ENCODE peak calls at places on chromosomes 1 and 21, in seven cellular contexts. W, P, N, J, S, O and F are unnamed samples.

GRCh38 chr1:28246427-28246832 is 10.5 kb downstream of the ATP5IF1 start:
- DNase-seq in S (peak; percentile 85), J (peak; percentile 47), W (no peak), O (no peak), P (no peak), N (no peak), F (no peak)

GRCh38 chr1:240136402-240136801 is 44.7 kb downstream of the FMN2 start:
- DNase-seq in P (no peak), W (no peak), S (no peak), N (no peak), J (peak; percentile 23), O (no peak), F (no peak)

GRCh38 chr21:37562920-37563640 is 196.5 kb downstream of the DYRK1A start:
- DNase-seq in W (no peak), O (no peak), P (no peak), J (no peak), S (peak; percentile 13), N (no peak), F (no peak)

GRCh38 chr21:35904995-35905972 is 155.0 kb downstream of the SETD4 start:
- DNase-seq in W (no peak), O (no peak), N (no peak), P (no peak), J (no peak), S (no peak), F (no peak)

GRCh38 chr1:151012684-151013471 is 4.6 kb downstream of the PRUNE1 start:
- DNase-seq in N (no peak), S (no peak), P (no peak), J (no peak), O (no peak), W (no peak), F (no peak)

GRCh38 chr1:43541721-43542401 is 11.2 kb downstream of the PTPRF start:
- DNase-seq in S (no peak), J (no peak), P (no peak), N (no peak), O (no peak), W (no peak), F (no peak)

GRCh38 chr1:94142022-94142421 is 21.1 kb upstream of the ABCA4 start:
- DNase-seq in N (no peak), S (no peak), J (peak; percentile 63), O (no peak), W (no peak), P (no peak), F (no peak)

GRCh38 chr1:99544328-99544727 is 101.6 kb upstream of the PALMD start:
- DNase-seq in P (no peak), S (no peak), N (no peak), O (no peak), W (peak; percentile 50), J (peak; percentile 79), F (no peak)

GRCh38 chr1:181743878-181744312 is 260.6 kb downstream of the CACNA1E start:
- DNase-seq in J (no peak), P (no peak), W (no peak), N (no peak), S (no peak), O (no peak), F (no peak)

GRCh38 chr1:156053770-156054499 is at the start of gene UBQLN4:
- DNase-seq in N (peak; percentile 90), O (peak; percentile 87), S (peak; percentile 63), W (peak; percentile 88), J (peak; percentile 81), P (peak; percentile 91), F (peak; percentile 93)

GRCh38 chr1:244199883-244200282 is 148.8 kb downstream of the ZBTB18 start:
- DNase-seq in N (no peak), P (no peak), W (no peak), J (no peak), S (no peak), O (no peak), F (no peak)

GRCh38 chr1:210385228-210385627 is 56.5 kb downstream of the HHAT start:
- DNase-seq in W (no peak), J (no peak), N (peak; percentile 14), S (no peak), P (no peak), O (no peak), F (no peak)

GRCh38 chr1:203858055-203858454 is 3.3 kb upstream of the SNRPE start:
- DNase-seq in S (peak; percentile 33), P (no peak), W (peak; percentile 34), O (no peak), N (no peak), J (peak; percentile 90), F (peak; percentile 34)

GRCh38 chr1:38589036-38589435 is 270.5 kb downstream of the RRAGC start:
- DNase-seq in S (no peak), O (no peak), W (no peak), J (no peak), P (no peak), N (no peak), F (no peak)

GRCh38 chr1:202821467-202821866 is 10.7 kb downstream of the PCAT6 start:
- DNase-seq in O (no peak), N (no peak), S (peak; percentile 58), J (peak; percentile 58), P (no peak), W (peak; percentile 26), F (peak; percentile 66)

GRCh38 chr1:211606327-211606913 is 27.5 kb upstream of the SLC30A1 start:
- DNase-seq in O (no peak), P (no peak), J (no peak), S (peak; percentile 48), W (no peak), N (no peak), F (no peak)

GRCh38 chr1:27032119-27032461 is 19.4 kb upstream of the TENT5B start:
- DNase-seq in P (no peak), O (no peak), N (no peak), W (no peak), J (no peak), S (no peak), F (no peak)

GRCh38 chr1:201845331-201846083 is 16.6 kb downstream of the IPO9 start:
- DNase-seq in W (peak; percentile 32), N (no peak), O (no peak), P (no peak), S (no peak), J (peak; percentile 79), F (no peak)

GRCh38 chr1:51697160-51697559 is 80.3 kb downstream of the OSBPL9 start:
- DNase-seq in N (no peak), S (no peak), O (no peak), W (no peak), P (no peak), J (no peak), F (no peak)

GRCh38 chr1:43284065-43284464 is 1.3 kb downstream of the C1orf210 start:
- DNase-seq in P (no peak), W (no peak), O (no peak), N (no peak), J (no peak), S (no peak), F (no peak)

GRCh38 chr1:33185541-33185940 is 3.7 kb upstream of the TRIM62 start:
- DNase-seq in W (no peak), P (no peak), O (no peak), S (no peak), J (no peak), N (no peak), F (no peak)

GRCh38 chr1:97621955-97622354 is 298.9 kb downstream of the DPYD start:
- DNase-seq in J (peak; percentile 18), P (no peak), W (no peak), N (no peak), O (no peak), S (no peak), F (no peak)

GRCh38 chr1:244749230-244750016 is 86.0 kb upstream of the COX20 start:
- DNase-seq in N (no peak), W (no peak), S (no peak), P (no peak), J (no peak), O (no peak), F (no peak)

GRCh38 chr1:76144233-76144632 is 69.7 kb downstream of the ST6GALNAC3 start:
- DNase-seq in S (no peak), J (no peak), O (no peak), P (no peak), N (no peak), W (peak; percentile 30), F (no peak)

GRCh38 chr1:20903452-20903851 is 116.3 kb upstream of the HP1BP3 start:
- DNase-seq in O (no peak), W (peak; percentile 26), N (no peak), J (no peak), P (no peak), S (no peak), F (peak; percentile 39)

GRCh38 chr1:15343099-15343498 is 66.6 kb upstream of the EFHD2 start:
- DNase-seq in O (no peak), W (no peak), N (no peak), J (no peak), P (no peak), S (no peak), F (no peak)

GRCh38 chr1:65002156-65002507 is 35.8 kb upstream of the JAK1 start:
- DNase-seq in J (no peak), S (no peak), N (peak; percentile 37), W (no peak), P (no peak), O (no peak), F (no peak)

DNA sequence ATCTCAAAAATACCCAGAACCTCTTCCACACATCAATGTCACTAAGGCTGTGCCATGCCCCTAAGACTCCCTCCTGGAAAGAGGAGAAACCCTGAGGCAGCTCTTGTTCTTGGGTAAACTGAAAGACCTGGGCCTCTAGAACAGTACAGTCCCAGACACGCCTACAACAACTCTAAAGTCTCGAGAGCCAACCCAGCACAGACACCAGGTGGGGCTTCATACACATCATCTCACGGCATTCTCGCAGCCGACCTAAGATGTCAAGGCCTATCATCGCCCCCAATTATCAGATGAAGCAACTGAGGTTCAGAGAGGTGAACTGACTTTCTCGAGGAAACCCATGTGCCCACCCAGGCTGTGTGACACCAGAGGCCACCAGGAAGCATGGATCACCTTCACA is 70.6 kb downstream of the MRPL37 start:
- DNase-seq in W (no peak), S (no peak), P (no peak), O (no peak), N (no peak), J (no peak), F (no peak)
- H2BK120ac ChIP-seq in W (no peak overlapping the region), S (no peak overlapping the region), P (no peak overlapping the region), O (no peak overlapping the region), N (no peak overlapping the region), J (no peak overlapping the region), F (no peak overlapping the region)

GRCh38 chr1:162229534-162229933 is 147.1 kb downstream of the SPATA46 start:
- DNase-seq in W (no peak), J (no peak), P (no peak), N (no peak), O (no peak), S (no peak), F (no peak)
- H3K4me1 ChIP-seq in W (peaks cover 3% of the 10 kb centered on the region), J (no peaks in the 10 kb centered on the region), P (no peaks in the 10 kb centered on the region), N (peaks cover 3% of the 10 kb centered on the region), O (peaks cover 14% of the 10 kb centered on the region), S (peaks cover 3% of the 10 kb centered on the region), F (peaks cover 2% of the 10 kb centered on the region)

DNA sequence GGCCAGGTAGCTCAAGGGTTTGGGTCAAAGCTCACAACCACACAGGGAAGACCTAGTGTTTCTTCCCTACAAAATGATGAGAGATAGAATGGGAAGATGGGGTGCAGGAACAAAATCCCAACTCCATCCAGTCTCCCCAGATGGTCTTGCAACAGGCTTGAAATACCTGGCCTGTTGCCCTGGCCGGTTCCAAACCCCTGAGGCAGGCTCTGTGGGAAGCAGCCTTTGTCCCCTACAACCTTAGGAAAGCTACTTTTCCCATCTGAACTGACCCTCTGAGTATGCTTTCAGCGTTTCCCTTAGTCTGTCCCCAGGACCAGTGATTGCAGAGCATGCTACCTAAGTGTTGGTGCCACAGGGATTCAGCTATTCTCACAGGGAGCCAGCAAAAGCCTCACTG is 104.0 kb downstream of the GDAP2 start:
- DNase-seq in W (no peak), J (no peak), O (no peak), N (no peak), S (no peak), P (no peak), F (no peak)
- H4K8ac ChIP-seq in W (peak overlapping the region; percentile 7), J (peak overlapping the region; percentile 98), O (no peak overlapping the region), N (no peak overlapping the region), S (peak overlapping the region; percentile 11), P (no peak overlapping the region), F (no peak overlapping the region)

GRCh38 chr1:101241485-101242225 is 4.8 kb downstream of the S1PR1 start:
- DNase-seq in N (no peak), J (no peak), O (no peak), W (no peak), P (no peak), S (no peak), F (no peak)
- H2BK120ac ChIP-seq in N (no peak overlapping the region), J (no peak overlapping the region), O (no peak overlapping the region), W (no peak overlapping the region), P (no peak overlapping the region), S (no peak overlapping the region), F (no peak overlapping the region)